ENCODE peak calls at places on chromosome 22, in nine cellular contexts. One of them, this sample, is unnamed.

GRCh38 chr22:46148885-46149492 is 1.3 kb upstream of the PPARA start:
- DNase-seq in fibroblast of lung: no peak
- DNase-seq in body of pancreas: no peak
- DNase-seq in hepatocyte: no peak
- DNase-seq in activated B cell treated with CpG ODN at 0.5 μM for 24 hours: no peak
- DNase-seq in retina: no peak
- DNase-seq in GM04504: no peak
- DNase-seq in amniotic epithelial cell: no peak
- DNase-seq in AG10803: no peak
- DNase-seq in this sample: no peak

GRCh38 chr22:44697423-44698179 is 4.4 kb upstream of the PRR5 start:
- DNase-seq in body of pancreas: peak
- DNase-seq in amniotic epithelial cell: peak
- DNase-seq in AG10803: peak
- DNase-seq in retina: peak
- DNase-seq in GM04504: peak
- DNase-seq in fibroblast of lung: peak
- DNase-seq in activated B cell treated with CpG ODN at 0.5 μM for 24 hours: peak
- DNase-seq in hepatocyte: peak
- DNase-seq in this sample: peak

GRCh38 chr22:50146440-50147228 is 23.9 kb upstream of the PANX2 start:
- DNase-seq in GM04504: peak
- DNase-seq in activated B cell treated with CpG ODN at 0.5 μM for 24 hours: no peak
- DNase-seq in body of pancreas: peak
- DNase-seq in hepatocyte: peak
- DNase-seq in retina: peak
- DNase-seq in fibroblast of lung: peak
- DNase-seq in amniotic epithelial cell: peak
- DNase-seq in AG10803: peak
- DNase-seq in this sample: peak

GRCh38 chr22:21682385-21683175 is 16.8 kb downstream of the PPIL2 start:
- DNase-seq in hepatocyte: no peak
- DNase-seq in body of pancreas: peak
- DNase-seq in GM04504: no peak
- DNase-seq in activated B cell treated with CpG ODN at 0.5 μM for 24 hours: no peak
- DNase-seq in AG10803: no peak
- DNase-seq in amniotic epithelial cell: no peak
- DNase-seq in retina: no peak
- DNase-seq in fibroblast of lung: no peak
- DNase-seq in this sample: no peak

GRCh38 chr22:17213976-17214375 is 5.3 kb downstream of the ADA2 start:
- DNase-seq in fibroblast of lung: peak
- DNase-seq in activated B cell treated with CpG ODN at 0.5 μM for 24 hours: no peak
- DNase-seq in GM04504: no peak
- DNase-seq in AG10803: peak
- DNase-seq in hepatocyte: peak
- DNase-seq in retina: no peak
- DNase-seq in amniotic epithelial cell: no peak
- DNase-seq in body of pancreas: peak
- DNase-seq in this sample: peak

GRCh38 chr22:49133541-49133940 is 694.1 kb downstream of the BRD1 start:
- DNase-seq in retina: no peak
- DNase-seq in hepatocyte: no peak
- DNase-seq in body of pancreas: no peak
- DNase-seq in GM04504: no peak
- DNase-seq in amniotic epithelial cell: no peak
- DNase-seq in activated B cell treated with CpG ODN at 0.5 μM for 24 hours: no peak
- DNase-seq in fibroblast of lung: no peak
- DNase-seq in AG10803: no peak
- DNase-seq in this sample: no peak

GRCh38 chr22:31296258-31296657 is 4.0 kb upstream of the PIK3IP1 start:
- DNase-seq in activated B cell treated with CpG ODN at 0.5 μM for 24 hours: no peak
- DNase-seq in retina: no peak
- DNase-seq in hepatocyte: no peak
- DNase-seq in amniotic epithelial cell: peak
- DNase-seq in body of pancreas: no peak
- DNase-seq in fibroblast of lung: peak
- DNase-seq in GM04504: no peak
- DNase-seq in AG10803: peak
- DNase-seq in this sample: peak

GRCh38 chr22:41524283-41524682 is 20.0 kb downstream of the POLR3H start:
- DNase-seq in retina: no peak
- DNase-seq in AG10803: peak
- DNase-seq in body of pancreas: peak
- DNase-seq in fibroblast of lung: peak
- DNase-seq in activated B cell treated with CpG ODN at 0.5 μM for 24 hours: no peak
- DNase-seq in hepatocyte: no peak
- DNase-seq in GM04504: no peak
- DNase-seq in amniotic epithelial cell: peak
- DNase-seq in this sample: no peak

GRCh38 chr22:25774575-25775026 is 32.6 kb downstream of the MYO18B start:
- DNase-seq in GM04504: no peak
- DNase-seq in hepatocyte: no peak
- DNase-seq in body of pancreas: no peak
- DNase-seq in activated B cell treated with CpG ODN at 0.5 μM for 24 hours: no peak
- DNase-seq in retina: peak
- DNase-seq in fibroblast of lung: no peak
- DNase-seq in AG10803: no peak
- DNase-seq in amniotic epithelial cell: no peak
- DNase-seq in this sample: no peak

GRCh38 chr22:42427211-42427610 is 5.0 kb downstream of the NFAM1 start:
- DNase-seq in hepatocyte: no peak
- DNase-seq in retina: no peak
- DNase-seq in body of pancreas: no peak
- DNase-seq in GM04504: no peak
- DNase-seq in amniotic epithelial cell: no peak
- DNase-seq in fibroblast of lung: no peak
- DNase-seq in activated B cell treated with CpG ODN at 0.5 μM for 24 hours: no peak
- DNase-seq in AG10803: no peak
- DNase-seq in this sample: no peak

GRCh38 chr22:20054034-20054427 is 26.0 kb upstream of the DGCR8 start:
- DNase-seq in amniotic epithelial cell: no peak
- DNase-seq in body of pancreas: no peak
- DNase-seq in activated B cell treated with CpG ODN at 0.5 μM for 24 hours: no peak
- DNase-seq in AG10803: no peak
- DNase-seq in hepatocyte: no peak
- DNase-seq in retina: no peak
- DNase-seq in fibroblast of lung: no peak
- DNase-seq in GM04504: no peak
- DNase-seq in this sample: no peak

GRCh38 chr22:26321469-26321913 is 107.6 kb upstream of the ASPHD2 start:
- DNase-seq in retina: no peak
- DNase-seq in AG10803: peak
- DNase-seq in amniotic epithelial cell: no peak
- DNase-seq in hepatocyte: no peak
- DNase-seq in activated B cell treated with CpG ODN at 0.5 μM for 24 hours: no peak
- DNase-seq in body of pancreas: peak
- DNase-seq in fibroblast of lung: no peak
- DNase-seq in GM04504: peak
- DNase-seq in this sample: peak

GRCh38 chr22:36221799-36222751 is 17.3 kb downstream of the APOL2 start:
- DNase-seq in amniotic epithelial cell: peak
- DNase-seq in activated B cell treated with CpG ODN at 0.5 μM for 24 hours: no peak
- DNase-seq in hepatocyte: peak
- DNase-seq in body of pancreas: peak
- DNase-seq in AG10803: no peak
- DNase-seq in GM04504: no peak
- DNase-seq in fibroblast of lung: peak
- DNase-seq in retina: peak
- DNase-seq in this sample: no peak

GRCh38 chr22:35315855-35316745 is 16.4 kb downstream of the TOM1 start:
- DNase-seq in GM04504: no peak
- DNase-seq in hepatocyte: no peak
- DNase-seq in AG10803: no peak
- DNase-seq in activated B cell treated with CpG ODN at 0.5 μM for 24 hours: no peak
- DNase-seq in fibroblast of lung: no peak
- DNase-seq in body of pancreas: peak
- DNase-seq in retina: no peak
- DNase-seq in amniotic epithelial cell: no peak
- DNase-seq in this sample: no peak

GRCh38 chr22:50531546-50532352 is 1.9 kb upstream of the TYMP start:
- DNase-seq in GM04504: no peak
- DNase-seq in activated B cell treated with CpG ODN at 0.5 μM for 24 hours: peak
- DNase-seq in retina: peak
- DNase-seq in fibroblast of lung: peak
- DNase-seq in hepatocyte: peak
- DNase-seq in AG10803: peak
- DNase-seq in body of pancreas: peak
- DNase-seq in amniotic epithelial cell: peak
- DNase-seq in this sample: no peak

GRCh38 chr22:40603088-40603605 is 33.4 kb downstream of the MRTFA start:
- DNase-seq in hepatocyte: peak
- DNase-seq in GM04504: no peak
- DNase-seq in amniotic epithelial cell: peak
- DNase-seq in body of pancreas: peak
- DNase-seq in retina: no peak
- DNase-seq in fibroblast of lung: peak
- DNase-seq in AG10803: peak
- DNase-seq in activated B cell treated with CpG ODN at 0.5 μM for 24 hours: no peak
- DNase-seq in this sample: peak

GRCh38 chr22:45170001-45170466 is 6.3 kb downstream of the NUP50 start:
- DNase-seq in activated B cell treated with CpG ODN at 0.5 μM for 24 hours: no peak
- DNase-seq in hepatocyte: no peak
- DNase-seq in body of pancreas: no peak
- DNase-seq in AG10803: no peak
- DNase-seq in fibroblast of lung: no peak
- DNase-seq in retina: no peak
- DNase-seq in amniotic epithelial cell: peak
- DNase-seq in GM04504: no peak
- DNase-seq in this sample: no peak

GRCh38 chr22:19769393-19769715 is 8.8 kb downstream of the TBX1 start:
- DNase-seq in AG10803: no peak
- DNase-seq in body of pancreas: no peak
- DNase-seq in activated B cell treated with CpG ODN at 0.5 μM for 24 hours: no peak
- DNase-seq in amniotic epithelial cell: no peak
- DNase-seq in hepatocyte: no peak
- DNase-seq in retina: peak
- DNase-seq in fibroblast of lung: no peak
- DNase-seq in GM04504: no peak
- DNase-seq in this sample: no peak

GRCh38 chr22:37117092-37117491 is 7.6 kb upstream of the TMPRSS6 start:
- DNase-seq in amniotic epithelial cell: no peak
- DNase-seq in GM04504: no peak
- DNase-seq in body of pancreas: no peak
- DNase-seq in activated B cell treated with CpG ODN at 0.5 μM for 24 hours: no peak
- DNase-seq in fibroblast of lung: no peak
- DNase-seq in AG10803: no peak
- DNase-seq in retina: no peak
- DNase-seq in hepatocyte: no peak
- DNase-seq in this sample: no peak

GRCh38 chr22:43270314-43270908 is 72.8 kb downstream of the SCUBE1 start:
- DNase-seq in hepatocyte: no peak
- DNase-seq in amniotic epithelial cell: no peak
- DNase-seq in AG10803: no peak
- DNase-seq in body of pancreas: no peak
- DNase-seq in GM04504: no peak
- DNase-seq in activated B cell treated with CpG ODN at 0.5 μM for 24 hours: no peak
- DNase-seq in fibroblast of lung: no peak
- DNase-seq in retina: no peak
- DNase-seq in this sample: no peak

GRCh38 chr22:50191041-50191740 is 5.5 kb downstream of the TRABD start:
- DNase-seq in AG10803: no peak
- DNase-seq in hepatocyte: no peak
- DNase-seq in retina: no peak
- DNase-seq in fibroblast of lung: no peak
- DNase-seq in activated B cell treated with CpG ODN at 0.5 μM for 24 hours: peak
- DNase-seq in GM04504: no peak
- DNase-seq in amniotic epithelial cell: peak
- DNase-seq in body of pancreas: peak
- DNase-seq in this sample: no peak

GRCh38 chr22:46678785-46679700 is 58.9 kb downstream of the GRAMD4 start:
- DNase-seq in fibroblast of lung: peak
- DNase-seq in retina: no peak
- DNase-seq in hepatocyte: no peak
- DNase-seq in GM04504: peak
- DNase-seq in activated B cell treated with CpG ODN at 0.5 μM for 24 hours: no peak
- DNase-seq in AG10803: peak
- DNase-seq in amniotic epithelial cell: no peak
- DNase-seq in body of pancreas: no peak
- DNase-seq in this sample: no peak

GRCh38 chr22:39954584-39955055 is 5.6 kb upstream of the TMA7B start:
- DNase-seq in fibroblast of lung: peak
- DNase-seq in activated B cell treated with CpG ODN at 0.5 μM for 24 hours: no peak
- DNase-seq in AG10803: peak
- DNase-seq in body of pancreas: no peak
- DNase-seq in retina: no peak
- DNase-seq in amniotic epithelial cell: peak
- DNase-seq in hepatocyte: no peak
- DNase-seq in GM04504: no peak
- DNase-seq in this sample: peak

GRCh38 chr22:38760477-38761201 is 4.8 kb upstream of the SUN2 start:
- DNase-seq in GM04504: no peak
- DNase-seq in fibroblast of lung: peak
- DNase-seq in body of pancreas: no peak
- DNase-seq in amniotic epithelial cell: no peak
- DNase-seq in retina: peak
- DNase-seq in AG10803: no peak
- DNase-seq in hepatocyte: no peak
- DNase-seq in activated B cell treated with CpG ODN at 0.5 μM for 24 hours: no peak
- DNase-seq in this sample: peak

GRCh38 chr22:20117656-20118571 is 888 bp upstream of the TRMT2A start:
- DNase-seq in fibroblast of lung: peak
- DNase-seq in amniotic epithelial cell: peak
- DNase-seq in AG10803: peak
- DNase-seq in hepatocyte: peak
- DNase-seq in GM04504: no peak
- DNase-seq in activated B cell treated with CpG ODN at 0.5 μM for 24 hours: no peak
- DNase-seq in body of pancreas: no peak
- DNase-seq in retina: no peak
- DNase-seq in this sample: peak

GRCh38 chr22:44752285-44753188 is at the start of gene ARHGAP8:
- DNase-seq in AG10803: no peak
- DNase-seq in fibroblast of lung: no peak
- DNase-seq in retina: no peak
- DNase-seq in body of pancreas: peak
- DNase-seq in GM04504: no peak
- DNase-seq in amniotic epithelial cell: no peak
- DNase-seq in hepatocyte: peak
- DNase-seq in activated B cell treated with CpG ODN at 0.5 μM for 24 hours: no peak
- DNase-seq in this sample: no peak

GRCh38 chr22:20866716-20867115 is 7.9 kb downstream of the SNAP29 start:
- DNase-seq in amniotic epithelial cell: peak
- DNase-seq in activated B cell treated with CpG ODN at 0.5 μM for 24 hours: no peak
- DNase-seq in retina: peak
- DNase-seq in hepatocyte: no peak
- DNase-seq in GM04504: no peak
- DNase-seq in fibroblast of lung: no peak
- DNase-seq in AG10803: no peak
- DNase-seq in body of pancreas: no peak
- DNase-seq in this sample: no peak

GRCh38 chr22:46569055-46569847 is 31.8 kb upstream of the CELSR1 start:
- DNase-seq in AG10803: no peak
- DNase-seq in GM04504: no peak
- DNase-seq in amniotic epithelial cell: no peak
- DNase-seq in retina: no peak
- DNase-seq in fibroblast of lung: no peak
- DNase-seq in activated B cell treated with CpG ODN at 0.5 μM for 24 hours: no peak
- DNase-seq in hepatocyte: no peak
- DNase-seq in body of pancreas: no peak
- DNase-seq in this sample: no peak

GRCh38 chr22:32512267-32512982 is 37.8 kb downstream of the FBXO7 start:
- DNase-seq in retina: no peak
- DNase-seq in body of pancreas: no peak
- DNase-seq in AG10803: no peak
- DNase-seq in hepatocyte: no peak
- DNase-seq in amniotic epithelial cell: no peak
- DNase-seq in fibroblast of lung: no peak
- DNase-seq in activated B cell treated with CpG ODN at 0.5 μM for 24 hours: no peak
- DNase-seq in GM04504: no peak
- DNase-seq in this sample: no peak

GRCh38 chr22:28006271-28006670 is 87.2 kb upstream of the PITPNB start:
- DNase-seq in AG10803: no peak
- DNase-seq in hepatocyte: no peak
- DNase-seq in amniotic epithelial cell: peak
- DNase-seq in GM04504: no peak
- DNase-seq in fibroblast of lung: peak
- DNase-seq in retina: no peak
- DNase-seq in body of pancreas: no peak
- DNase-seq in activated B cell treated with CpG ODN at 0.5 μM for 24 hours: no peak
- DNase-seq in this sample: peak

GRCh38 chr22:32378703-32379272 is 21.1 kb downstream of the RFPL3 start:
- DNase-seq in retina: peak
- DNase-seq in AG10803: peak
- DNase-seq in GM04504: no peak
- DNase-seq in activated B cell treated with CpG ODN at 0.5 μM for 24 hours: no peak
- DNase-seq in hepatocyte: peak
- DNase-seq in amniotic epithelial cell: peak
- DNase-seq in body of pancreas: peak
- DNase-seq in fibroblast of lung: peak
- DNase-seq in this sample: peak

This sample was measured in LHCN-M2.